ENCODE peak calls at places on chromosomes 16 and 17, in nine cellular contexts. One of them, this sample, is unnamed.

GRCh38 chr17:4645642-4646041 is 4.2 kb upstream of the ALOX15 start:
- ATAC-seq in GM12878: no peak
- ATAC-seq in PC-3: no peak
- ATAC-seq in left cardiac atrium: no peak
- ATAC-seq in sciatic nerve: peak; percentile 52
- ATAC-seq in CD4-positive, alpha-beta T cell: no peak
- ATAC-seq in SK-N-SH treated with all-trans-retinoic acid at 6 μM for 48 hours: no peak
- ATAC-seq in HepG2: no peak
- ATAC-seq in stimulated activated memory B cell treated with anti-CD40 and anti-IgM and Interleukin-4, amounts not matched to agents 10 μg/mL and 1 μg/mL and 100 μg/mL, for 72 hours: no peak
- ATAC-seq in this sample: no peak

GRCh38 chr16:12268602-12269001 is 292.1 kb downstream of the SNX29 start:
- ATAC-seq in sciatic nerve: no peak
- ATAC-seq in left cardiac atrium: no peak
- ATAC-seq in HepG2: no peak
- ATAC-seq in CD4-positive, alpha-beta T cell: no peak
- ATAC-seq in SK-N-SH treated with all-trans-retinoic acid at 6 μM for 48 hours: no peak
- ATAC-seq in stimulated activated memory B cell treated with anti-CD40 and anti-IgM and Interleukin-4, amounts not matched to agents 10 μg/mL and 1 μg/mL and 100 μg/mL, for 72 hours: no peak
- ATAC-seq in GM12878: no peak
- ATAC-seq in PC-3: no peak
- ATAC-seq in this sample: no peak

GRCh38 chr17:38326996-38327792 is 16.6 kb downstream of the GPR179 start:
- ATAC-seq in GM12878: peak; percentile 23
- ATAC-seq in left cardiac atrium: no peak
- ATAC-seq in SK-N-SH treated with all-trans-retinoic acid at 6 μM for 48 hours: no peak
- ATAC-seq in CD4-positive, alpha-beta T cell: no peak
- ATAC-seq in sciatic nerve: peak; percentile 37
- ATAC-seq in PC-3: no peak
- ATAC-seq in HepG2: no peak
- ATAC-seq in stimulated activated memory B cell treated with anti-CD40 and anti-IgM and Interleukin-4, amounts not matched to agents 10 μg/mL and 1 μg/mL and 100 μg/mL, for 72 hours: no peak
- ATAC-seq in this sample: no peak

GRCh38 chr16:48156790-48157209 is 1.0 kb upstream of the ABCC12 start:
- ATAC-seq in stimulated activated memory B cell treated with anti-CD40 and anti-IgM and Interleukin-4, amounts not matched to agents 10 μg/mL and 1 μg/mL and 100 μg/mL, for 72 hours: peak; percentile 57
- ATAC-seq in CD4-positive, alpha-beta T cell: peak; percentile 74
- ATAC-seq in SK-N-SH treated with all-trans-retinoic acid at 6 μM for 48 hours: peak; percentile 93
- ATAC-seq in left cardiac atrium: peak; percentile 89
- ATAC-seq in sciatic nerve: peak; percentile 87
- ATAC-seq in PC-3: peak; percentile 70
- ATAC-seq in HepG2: peak; percentile 88
- ATAC-seq in GM12878: peak; percentile 81
- ATAC-seq in this sample: peak; percentile 81

GRCh38 chr17:79547586-79547985 is 63.3 kb downstream of the RBFOX3 start:
- ATAC-seq in stimulated activated memory B cell treated with anti-CD40 and anti-IgM and Interleukin-4, amounts not matched to agents 10 μg/mL and 1 μg/mL and 100 μg/mL, for 72 hours: no peak
- ATAC-seq in PC-3: no peak
- ATAC-seq in left cardiac atrium: no peak
- ATAC-seq in HepG2: no peak
- ATAC-seq in CD4-positive, alpha-beta T cell: no peak
- ATAC-seq in GM12878: no peak
- ATAC-seq in sciatic nerve: no peak
- ATAC-seq in SK-N-SH treated with all-trans-retinoic acid at 6 μM for 48 hours: no peak
- ATAC-seq in this sample: no peak

GRCh38 chr17:14061666-14062560 is 7.4 kb upstream of the COX10 start:
- ATAC-seq in HepG2: no peak
- ATAC-seq in CD4-positive, alpha-beta T cell: no peak
- ATAC-seq in GM12878: no peak
- ATAC-seq in left cardiac atrium: peak; percentile 92
- ATAC-seq in SK-N-SH treated with all-trans-retinoic acid at 6 μM for 48 hours: peak; percentile 99
- ATAC-seq in PC-3: peak; percentile 98
- ATAC-seq in sciatic nerve: peak; percentile 52
- ATAC-seq in stimulated activated memory B cell treated with anti-CD40 and anti-IgM and Interleukin-4, amounts not matched to agents 10 μg/mL and 1 μg/mL and 100 μg/mL, for 72 hours: no peak
- ATAC-seq in this sample: peak; percentile 88

GRCh38 chr16:73743665-73744496 is 552.7 kb upstream of the PSMD7 start:
- ATAC-seq in CD4-positive, alpha-beta T cell: no peak
- ATAC-seq in GM12878: no peak
- ATAC-seq in SK-N-SH treated with all-trans-retinoic acid at 6 μM for 48 hours: no peak
- ATAC-seq in left cardiac atrium: no peak
- ATAC-seq in stimulated activated memory B cell treated with anti-CD40 and anti-IgM and Interleukin-4, amounts not matched to agents 10 μg/mL and 1 μg/mL and 100 μg/mL, for 72 hours: no peak
- ATAC-seq in PC-3: no peak
- ATAC-seq in HepG2: no peak
- ATAC-seq in sciatic nerve: no peak
- ATAC-seq in this sample: no peak

GRCh38 chr16:58046054-58046881 is 20.7 kb downstream of the MMP15 start:
- ATAC-seq in SK-N-SH treated with all-trans-retinoic acid at 6 μM for 48 hours: no peak
- ATAC-seq in CD4-positive, alpha-beta T cell: no peak
- ATAC-seq in HepG2: peak; percentile 2
- ATAC-seq in PC-3: no peak
- ATAC-seq in sciatic nerve: peak; percentile 44
- ATAC-seq in GM12878: no peak
- ATAC-seq in left cardiac atrium: no peak
- ATAC-seq in stimulated activated memory B cell treated with anti-CD40 and anti-IgM and Interleukin-4, amounts not matched to agents 10 μg/mL and 1 μg/mL and 100 μg/mL, for 72 hours: no peak
- ATAC-seq in this sample: no peak

GRCh38 chr17:27339836-27340550 is 46.1 kb downstream of the WSB1 start:
- ATAC-seq in CD4-positive, alpha-beta T cell: no peak
- ATAC-seq in PC-3: peak; percentile 37
- ATAC-seq in HepG2: peak; percentile 38
- ATAC-seq in left cardiac atrium: no peak
- ATAC-seq in stimulated activated memory B cell treated with anti-CD40 and anti-IgM and Interleukin-4, amounts not matched to agents 10 μg/mL and 1 μg/mL and 100 μg/mL, for 72 hours: peak; percentile 42
- ATAC-seq in SK-N-SH treated with all-trans-retinoic acid at 6 μM for 48 hours: no peak
- ATAC-seq in GM12878: peak; percentile 46
- ATAC-seq in sciatic nerve: no peak
- ATAC-seq in this sample: peak; percentile 81

GRCh38 chr17:38606646-38607611 is 1.2 kb upstream of the SRCIN1 start:
- ATAC-seq in stimulated activated memory B cell treated with anti-CD40 and anti-IgM and Interleukin-4, amounts not matched to agents 10 μg/mL and 1 μg/mL and 100 μg/mL, for 72 hours: no peak
- ATAC-seq in sciatic nerve: peak; percentile 44
- ATAC-seq in PC-3: no peak
- ATAC-seq in HepG2: no peak
- ATAC-seq in SK-N-SH treated with all-trans-retinoic acid at 6 μM for 48 hours: no peak
- ATAC-seq in left cardiac atrium: peak; percentile 81
- ATAC-seq in GM12878: no peak
- ATAC-seq in CD4-positive, alpha-beta T cell: no peak
- ATAC-seq in this sample: peak; percentile 14

GRCh38 chr16:81920498-81920897 is 90.8 kb downstream of the SDR42E1 start:
- ATAC-seq in CD4-positive, alpha-beta T cell: no peak
- ATAC-seq in left cardiac atrium: no peak
- ATAC-seq in SK-N-SH treated with all-trans-retinoic acid at 6 μM for 48 hours: no peak
- ATAC-seq in PC-3: no peak
- ATAC-seq in HepG2: no peak
- ATAC-seq in sciatic nerve: no peak
- ATAC-seq in GM12878: peak; percentile 36
- ATAC-seq in stimulated activated memory B cell treated with anti-CD40 and anti-IgM and Interleukin-4, amounts not matched to agents 10 μg/mL and 1 μg/mL and 100 μg/mL, for 72 hours: peak; percentile 60
- ATAC-seq in this sample: no peak

GRCh38 chr17:79939755-79940154 is 95.9 kb downstream of the TBC1D16 start:
- ATAC-seq in SK-N-SH treated with all-trans-retinoic acid at 6 μM for 48 hours: no peak
- ATAC-seq in HepG2: no peak
- ATAC-seq in sciatic nerve: no peak
- ATAC-seq in left cardiac atrium: no peak
- ATAC-seq in CD4-positive, alpha-beta T cell: no peak
- ATAC-seq in PC-3: no peak
- ATAC-seq in stimulated activated memory B cell treated with anti-CD40 and anti-IgM and Interleukin-4, amounts not matched to agents 10 μg/mL and 1 μg/mL and 100 μg/mL, for 72 hours: no peak
- ATAC-seq in GM12878: no peak
- ATAC-seq in this sample: no peak

GRCh38 chr16:3051489-3051888 is 5.1 kb downstream of the MMP25 start:
- ATAC-seq in sciatic nerve: no peak
- ATAC-seq in SK-N-SH treated with all-trans-retinoic acid at 6 μM for 48 hours: no peak
- ATAC-seq in CD4-positive, alpha-beta T cell: no peak
- ATAC-seq in GM12878: no peak
- ATAC-seq in PC-3: no peak
- ATAC-seq in left cardiac atrium: no peak
- ATAC-seq in HepG2: no peak
- ATAC-seq in stimulated activated memory B cell treated with anti-CD40 and anti-IgM and Interleukin-4, amounts not matched to agents 10 μg/mL and 1 μg/mL and 100 μg/mL, for 72 hours: no peak
- ATAC-seq in this sample: peak; percentile 21

GRCh38 chr16:78388920-78389564 is 289.6 kb downstream of the WWOX start:
- ATAC-seq in left cardiac atrium: peak; percentile 51
- ATAC-seq in SK-N-SH treated with all-trans-retinoic acid at 6 μM for 48 hours: no peak
- ATAC-seq in CD4-positive, alpha-beta T cell: no peak
- ATAC-seq in GM12878: no peak
- ATAC-seq in sciatic nerve: no peak
- ATAC-seq in HepG2: no peak
- ATAC-seq in PC-3: no peak
- ATAC-seq in stimulated activated memory B cell treated with anti-CD40 and anti-IgM and Interleukin-4, amounts not matched to agents 10 μg/mL and 1 μg/mL and 100 μg/mL, for 72 hours: no peak
- ATAC-seq in this sample: no peak

GRCh38 chr17:49223517-49224197 is 6.9 kb downstream of the PHOSPHO1 start:
- ATAC-seq in GM12878: peak; percentile 28
- ATAC-seq in stimulated activated memory B cell treated with anti-CD40 and anti-IgM and Interleukin-4, amounts not matched to agents 10 μg/mL and 1 μg/mL and 100 μg/mL, for 72 hours: no peak
- ATAC-seq in CD4-positive, alpha-beta T cell: peak; percentile 23
- ATAC-seq in PC-3: peak; percentile 47
- ATAC-seq in HepG2: peak; percentile 68
- ATAC-seq in SK-N-SH treated with all-trans-retinoic acid at 6 μM for 48 hours: peak; percentile 78
- ATAC-seq in left cardiac atrium: no peak
- ATAC-seq in sciatic nerve: peak; percentile 51
- ATAC-seq in this sample: peak; percentile 39

GRCh38 chr17:40038882-40039513 is 15.2 kb downstream of the MED24 start:
- ATAC-seq in GM12878: no peak
- ATAC-seq in stimulated activated memory B cell treated with anti-CD40 and anti-IgM and Interleukin-4, amounts not matched to agents 10 μg/mL and 1 μg/mL and 100 μg/mL, for 72 hours: no peak
- ATAC-seq in PC-3: peak; percentile 55
- ATAC-seq in SK-N-SH treated with all-trans-retinoic acid at 6 μM for 48 hours: peak; percentile 92
- ATAC-seq in left cardiac atrium: peak; percentile 95
- ATAC-seq in CD4-positive, alpha-beta T cell: no peak
- ATAC-seq in sciatic nerve: peak; percentile 97
- ATAC-seq in HepG2: peak; percentile 92
- ATAC-seq in this sample: peak; percentile 22

GRCh38 chr16:89200124-89200849 is at the start of gene SLC22A31:
- ATAC-seq in CD4-positive, alpha-beta T cell: no peak
- ATAC-seq in SK-N-SH treated with all-trans-retinoic acid at 6 μM for 48 hours: no peak
- ATAC-seq in HepG2: peak; percentile 23
- ATAC-seq in GM12878: no peak
- ATAC-seq in stimulated activated memory B cell treated with anti-CD40 and anti-IgM and Interleukin-4, amounts not matched to agents 10 μg/mL and 1 μg/mL and 100 μg/mL, for 72 hours: no peak
- ATAC-seq in left cardiac atrium: no peak
- ATAC-seq in PC-3: no peak
- ATAC-seq in sciatic nerve: no peak
- ATAC-seq in this sample: no peak

GRCh38 chr16:49644143-49644460 is 211.8 kb downstream of the ZNF423 start:
- ATAC-seq in PC-3: no peak
- ATAC-seq in stimulated activated memory B cell treated with anti-CD40 and anti-IgM and Interleukin-4, amounts not matched to agents 10 μg/mL and 1 μg/mL and 100 μg/mL, for 72 hours: no peak
- ATAC-seq in left cardiac atrium: no peak
- ATAC-seq in sciatic nerve: peak; percentile 63
- ATAC-seq in HepG2: no peak
- ATAC-seq in CD4-positive, alpha-beta T cell: no peak
- ATAC-seq in GM12878: no peak
- ATAC-seq in SK-N-SH treated with all-trans-retinoic acid at 6 μM for 48 hours: peak; percentile 39
- ATAC-seq in this sample: no peak

GRCh38 chr16:17556276-17557052 is 85.7 kb upstream of the XYLT1 start:
- ATAC-seq in left cardiac atrium: no peak
- ATAC-seq in HepG2: peak; percentile 91
- ATAC-seq in sciatic nerve: no peak
- ATAC-seq in SK-N-SH treated with all-trans-retinoic acid at 6 μM for 48 hours: peak; percentile 84
- ATAC-seq in GM12878: peak; percentile 82
- ATAC-seq in stimulated activated memory B cell treated with anti-CD40 and anti-IgM and Interleukin-4, amounts not matched to agents 10 μg/mL and 1 μg/mL and 100 μg/mL, for 72 hours: no peak
- ATAC-seq in CD4-positive, alpha-beta T cell: no peak
- ATAC-seq in PC-3: peak; percentile 18
- ATAC-seq in this sample: peak; percentile 73

GRCh38 chr16:87484487-87485331 is 8.1 kb downstream of the ZCCHC14 start:
- ATAC-seq in stimulated activated memory B cell treated with anti-CD40 and anti-IgM and Interleukin-4, amounts not matched to agents 10 μg/mL and 1 μg/mL and 100 μg/mL, for 72 hours: no peak
- ATAC-seq in GM12878: no peak
- ATAC-seq in sciatic nerve: no peak
- ATAC-seq in HepG2: no peak
- ATAC-seq in PC-3: no peak
- ATAC-seq in left cardiac atrium: no peak
- ATAC-seq in CD4-positive, alpha-beta T cell: no peak
- ATAC-seq in SK-N-SH treated with all-trans-retinoic acid at 6 μM for 48 hours: peak; percentile 6
- ATAC-seq in this sample: peak; percentile 21

GRCh38 chr17:45229681-45230409 is 8.2 kb downstream of the FMNL1 start:
- ATAC-seq in GM12878: peak; percentile 12
- ATAC-seq in HepG2: no peak
- ATAC-seq in CD4-positive, alpha-beta T cell: no peak
- ATAC-seq in left cardiac atrium: no peak
- ATAC-seq in stimulated activated memory B cell treated with anti-CD40 and anti-IgM and Interleukin-4, amounts not matched to agents 10 μg/mL and 1 μg/mL and 100 μg/mL, for 72 hours: peak; percentile 61
- ATAC-seq in sciatic nerve: no peak
- ATAC-seq in SK-N-SH treated with all-trans-retinoic acid at 6 μM for 48 hours: no peak
- ATAC-seq in PC-3: no peak
- ATAC-seq in this sample: no peak

GRCh38 chr16:84234656-84235285 is 5.0 kb downstream of the KCNG4 start:
- ATAC-seq in sciatic nerve: peak; percentile 85
- ATAC-seq in stimulated activated memory B cell treated with anti-CD40 and anti-IgM and Interleukin-4, amounts not matched to agents 10 μg/mL and 1 μg/mL and 100 μg/mL, for 72 hours: no peak
- ATAC-seq in GM12878: no peak
- ATAC-seq in PC-3: no peak
- ATAC-seq in CD4-positive, alpha-beta T cell: no peak
- ATAC-seq in HepG2: no peak
- ATAC-seq in left cardiac atrium: no peak
- ATAC-seq in SK-N-SH treated with all-trans-retinoic acid at 6 μM for 48 hours: no peak
- ATAC-seq in this sample: no peak

GRCh38 chr16:83717308-83717707 is 90.5 kb upstream of the HSBP1 start:
- ATAC-seq in CD4-positive, alpha-beta T cell: no peak
- ATAC-seq in left cardiac atrium: no peak
- ATAC-seq in sciatic nerve: no peak
- ATAC-seq in GM12878: no peak
- ATAC-seq in HepG2: no peak
- ATAC-seq in PC-3: no peak
- ATAC-seq in SK-N-SH treated with all-trans-retinoic acid at 6 μM for 48 hours: no peak
- ATAC-seq in stimulated activated memory B cell treated with anti-CD40 and anti-IgM and Interleukin-4, amounts not matched to agents 10 μg/mL and 1 μg/mL and 100 μg/mL, for 72 hours: no peak
- ATAC-seq in this sample: no peak

GRCh38 chr16:87993901-87994300 is 42.7 kb downstream of the BANP start:
- ATAC-seq in GM12878: no peak
- ATAC-seq in HepG2: no peak
- ATAC-seq in SK-N-SH treated with all-trans-retinoic acid at 6 μM for 48 hours: no peak
- ATAC-seq in left cardiac atrium: no peak
- ATAC-seq in CD4-positive, alpha-beta T cell: no peak
- ATAC-seq in sciatic nerve: no peak
- ATAC-seq in stimulated activated memory B cell treated with anti-CD40 and anti-IgM and Interleukin-4, amounts not matched to agents 10 μg/mL and 1 μg/mL and 100 μg/mL, for 72 hours: no peak
- ATAC-seq in PC-3: no peak
- ATAC-seq in this sample: no peak

GRCh38 chr16:30903596-30903995 is 7.2 kb downstream of the CTF1 start:
- ATAC-seq in stimulated activated memory B cell treated with anti-CD40 and anti-IgM and Interleukin-4, amounts not matched to agents 10 μg/mL and 1 μg/mL and 100 μg/mL, for 72 hours: no peak
- ATAC-seq in CD4-positive, alpha-beta T cell: no peak
- ATAC-seq in sciatic nerve: peak; percentile 71
- ATAC-seq in GM12878: no peak
- ATAC-seq in left cardiac atrium: peak; percentile 44
- ATAC-seq in SK-N-SH treated with all-trans-retinoic acid at 6 μM for 48 hours: peak; percentile 43
- ATAC-seq in HepG2: no peak
- ATAC-seq in PC-3: no peak
- ATAC-seq in this sample: peak; percentile 15

GRCh38 chr17:66240013-66240412 is 10.8 kb upstream of the APOH start:
- ATAC-seq in HepG2: no peak
- ATAC-seq in SK-N-SH treated with all-trans-retinoic acid at 6 μM for 48 hours: peak; percentile 50
- ATAC-seq in GM12878: no peak
- ATAC-seq in left cardiac atrium: no peak
- ATAC-seq in stimulated activated memory B cell treated with anti-CD40 and anti-IgM and Interleukin-4, amounts not matched to agents 10 μg/mL and 1 μg/mL and 100 μg/mL, for 72 hours: no peak
- ATAC-seq in PC-3: no peak
- ATAC-seq in CD4-positive, alpha-beta T cell: no peak
- ATAC-seq in sciatic nerve: no peak
- ATAC-seq in this sample: no peak

GRCh38 chr17:39027037-39027436 is 59.8 kb upstream of the FBXO47 start:
- ATAC-seq in HepG2: peak; percentile 73
- ATAC-seq in SK-N-SH treated with all-trans-retinoic acid at 6 μM for 48 hours: peak; percentile 79
- ATAC-seq in PC-3: peak; percentile 57
- ATAC-seq in CD4-positive, alpha-beta T cell: peak; percentile 79
- ATAC-seq in GM12878: peak; percentile 51
- ATAC-seq in sciatic nerve: peak; percentile 92
- ATAC-seq in left cardiac atrium: peak; percentile 95
- ATAC-seq in stimulated activated memory B cell treated with anti-CD40 and anti-IgM and Interleukin-4, amounts not matched to agents 10 μg/mL and 1 μg/mL and 100 μg/mL, for 72 hours: no peak
- ATAC-seq in this sample: peak; percentile 80

GRCh38 chr16:71869089-71869488 is 14.9 kb downstream of the ZNF821 start:
- ATAC-seq in PC-3: no peak
- ATAC-seq in GM12878: no peak
- ATAC-seq in CD4-positive, alpha-beta T cell: no peak
- ATAC-seq in stimulated activated memory B cell treated with anti-CD40 and anti-IgM and Interleukin-4, amounts not matched to agents 10 μg/mL and 1 μg/mL and 100 μg/mL, for 72 hours: no peak
- ATAC-seq in left cardiac atrium: no peak
- ATAC-seq in sciatic nerve: no peak
- ATAC-seq in HepG2: no peak
- ATAC-seq in SK-N-SH treated with all-trans-retinoic acid at 6 μM for 48 hours: no peak
- ATAC-seq in this sample: no peak

GRCh38 chr17:41013606-41014005 is 4.7 kb upstream of the KRTAP3-1 start:
- ATAC-seq in sciatic nerve: no peak
- ATAC-seq in HepG2: no peak
- ATAC-seq in SK-N-SH treated with all-trans-retinoic acid at 6 μM for 48 hours: no peak
- ATAC-seq in PC-3: no peak
- ATAC-seq in left cardiac atrium: no peak
- ATAC-seq in GM12878: no peak
- ATAC-seq in stimulated activated memory B cell treated with anti-CD40 and anti-IgM and Interleukin-4, amounts not matched to agents 10 μg/mL and 1 μg/mL and 100 μg/mL, for 72 hours: no peak
- ATAC-seq in CD4-positive, alpha-beta T cell: no peak
- ATAC-seq in this sample: no peak

GRCh38 chr17:64147110-64148016 is 17.4 kb upstream of the ERN1 start:
- ATAC-seq in left cardiac atrium: no peak
- ATAC-seq in CD4-positive, alpha-beta T cell: no peak
- ATAC-seq in sciatic nerve: no peak
- ATAC-seq in SK-N-SH treated with all-trans-retinoic acid at 6 μM for 48 hours: peak; percentile 6
- ATAC-seq in PC-3: peak; percentile 1
- ATAC-seq in GM12878: peak; percentile 10
- ATAC-seq in stimulated activated memory B cell treated with anti-CD40 and anti-IgM and Interleukin-4, amounts not matched to agents 10 μg/mL and 1 μg/mL and 100 μg/mL, for 72 hours: no peak
- ATAC-seq in HepG2: peak; percentile 15
- ATAC-seq in this sample: no peak

GRCh38 chr17:28384281-28385036 is 13.0 kb downstream of the SARM1 start:
- ATAC-seq in stimulated activated memory B cell treated with anti-CD40 and anti-IgM and Interleukin-4, amounts not matched to agents 10 μg/mL and 1 μg/mL and 100 μg/mL, for 72 hours: peak; percentile 90
- ATAC-seq in GM12878: peak; percentile 90
- ATAC-seq in PC-3: peak; percentile 90
- ATAC-seq in left cardiac atrium: peak; percentile 88
- ATAC-seq in CD4-positive, alpha-beta T cell: peak; percentile 93
- ATAC-seq in sciatic nerve: peak; percentile 79
- ATAC-seq in HepG2: no peak
- ATAC-seq in SK-N-SH treated with all-trans-retinoic acid at 6 μM for 48 hours: no peak
- ATAC-seq in this sample: peak; percentile 79

This sample was measured in esophagus mucosa.